ENCODE peak calls at places on chromosomes 12 and 14, in nine cellular contexts. J is A549, C is small intestine, L is transverse colon, Z is Peyer's patch, X is ovary, N is SK-N-SH, G is astrocyte, H is right atrium auricular region. E is an unnamed sample.
A peak's percentile ranks its signal among the peaks of the same experiment; 100 is the strongest.

GRCh38 chr12:111413442-111414086 is 7.8 kb downstream of the SH2B3 start:
- DNase-seq in J (no peak), C (peak; percentile 77), L (peak; percentile 56), Z (peak; percentile 77), X (no peak), N (no peak), G (peak; percentile 71), H (no peak), E (peak; percentile 54)

GRCh38 chr14:98705826-98706225 is 566.2 kb downstream of the BCL11B start:
- DNase-seq in J (no peak), C (no peak), L (no peak), Z (no peak), X (no peak), N (no peak), G (no peak), H (no peak), E (no peak)

GRCh38 chr12:53950441-53950781 is 4.3 kb upstream of the HOXC12 start:
- DNase-seq in J (peak; percentile 36), C (no peak), L (no peak), Z (no peak), X (no peak), N (no peak), G (no peak), H (no peak), E (no peak)

GRCh38 chr12:47102845-47103666 is 23.3 kb upstream of the AMIGO2 start:
- DNase-seq in J (no peak), C (no peak), L (no peak), Z (no peak), X (peak; percentile 66), N (no peak), G (peak; percentile 88), H (no peak), E (no peak)

GRCh38 chr12:21764063-21764462 is 10.4 kb downstream of the KCNJ8 start:
- DNase-seq in J (no peak), C (peak; percentile 81), L (no peak), Z (no peak), X (no peak), N (no peak), G (no peak), H (no peak), E (no peak)

GRCh38 chr12:91804533-91804932 is 341.1 kb downstream of the BTG1 start:
- DNase-seq in J (no peak), C (no peak), L (no peak), Z (no peak), X (no peak), N (no peak), G (peak; percentile 45), H (no peak), E (no peak)

GRCh38 chr12:41663487-41664258 is 475.6 kb downstream of the PDZRN4 start:
- DNase-seq in J (peak; percentile 39), C (no peak), L (no peak), Z (no peak), X (no peak), N (peak; percentile 49), G (peak; percentile 16), H (no peak), E (no peak)

GRCh38 chr14:50937800-50938199 is 6.5 kb downstream of the PYGL start:
- DNase-seq in J (no peak), C (no peak), L (no peak), Z (no peak), X (no peak), N (no peak), G (no peak), H (no peak), E (no peak)

GRCh38 chr14:22973217-22974032 is 8.9 kb downstream of the AJUBA start:
- DNase-seq in J (peak; percentile 79), C (peak; percentile 77), L (peak; percentile 55), Z (peak; percentile 80), X (peak; percentile 56), N (peak; percentile 67), G (no peak), H (no peak), E (no peak)

GRCh38 chr12:20194171-20194570 is 174.2 kb upstream of the PDE3A start:
- DNase-seq in J (peak; percentile 48), C (no peak), L (no peak), Z (no peak), X (peak; percentile 38), N (no peak), G (peak; percentile 26), H (no peak), E (no peak)

GRCh38 chr12:13203028-13203922 is 6.7 kb downstream of the EMP1 start:
- DNase-seq in J (peak; percentile 55), C (no peak), L (peak; percentile 41), Z (no peak), X (peak; percentile 41), N (peak; percentile 25), G (no peak), H (peak; percentile 83), E (peak; percentile 64)

GRCh38 chr12:121576851-121577391 is 3.9 kb downstream of the KDM2B start:
- DNase-seq in J (peak; percentile 73), C (no peak), L (no peak), Z (no peak), X (peak; percentile 45), N (no peak), G (peak; percentile 85), H (no peak), E (no peak)

GRCh38 chr14:32306549-32306948 is 22.5 kb upstream of the AKAP6 start:
- DNase-seq in J (no peak), C (no peak), L (no peak), Z (peak; percentile 47), X (no peak), N (no peak), G (no peak), H (no peak), E (no peak)

GRCh38 chr12:51323966-51324895 is at the start of gene BIN2:
- DNase-seq in J (no peak), C (peak; percentile 37), L (peak; percentile 74), Z (peak; percentile 94), X (no peak), N (no peak), G (no peak), H (no peak), E (peak; percentile 52)

GRCh38 chr14:55673048-55673447 is 93.0 kb downstream of the KTN1 start:
- DNase-seq in J (no peak), C (no peak), L (no peak), Z (no peak), X (no peak), N (no peak), G (no peak), H (no peak), E (no peak)

GRCh38 chr14:64971890-64972785 is at the start of gene RAB15:
- DNase-seq in J (peak; percentile 39), C (peak; percentile 19), L (peak; percentile 32), Z (peak; percentile 51), X (no peak), N (peak; percentile 90), G (no peak), H (no peak), E (peak; percentile 40)

GRCh38 chr14:64973026-64973442 is 898 bp upstream of the RAB15 start:
- DNase-seq in J (no peak), C (peak; percentile 66), L (peak; percentile 37), Z (peak; percentile 44), X (no peak), N (no peak), G (no peak), H (no peak), E (no peak)

GRCh38 chr14:64973826-64974225 is 1.7 kb upstream of the RAB15 start:
- DNase-seq in J (no peak), C (no peak), L (no peak), Z (peak; percentile 29), X (no peak), N (no peak), G (no peak), H (no peak), E (no peak)

GRCh38 chr14:64971452-64971889 is 665 bp downstream of the RAB15 start:
- DNase-seq in J (no peak), C (no peak), L (no peak), Z (no peak), X (no peak), N (no peak), G (no peak), H (no peak), E (no peak)

DNA sequence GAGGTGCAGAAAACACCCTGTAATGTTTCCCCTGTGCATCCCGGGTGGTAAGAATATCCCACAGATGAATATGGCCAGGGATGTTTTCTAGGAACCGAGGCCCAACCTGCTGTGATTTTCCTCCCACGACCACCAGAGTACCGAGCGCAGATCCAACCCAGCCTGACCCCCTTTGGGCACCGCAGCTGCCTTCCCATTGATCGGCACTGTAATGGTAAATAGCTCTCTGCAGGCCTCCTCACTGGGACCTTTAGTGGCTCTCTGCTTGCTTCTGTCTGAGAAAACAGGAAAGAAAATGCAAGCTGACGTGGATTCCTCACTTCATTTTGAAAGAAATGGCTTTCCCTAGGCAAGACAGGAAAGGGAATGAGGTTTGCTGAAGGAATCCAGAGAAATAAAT is 2.4 kb upstream of the RAB15 start:
- DNase-seq in J (no peak), C (no peak), L (no peak), Z (peak; percentile 34), X (no peak), N (no peak), G (no peak), H (no peak), E (no peak)
- H3K27ac ChIP-seq in J (no peak overlapping the region), C (no peak overlapping the region), L (no peak overlapping the region), Z (no peak overlapping the region), X (no peak overlapping the region), N (no peak overlapping the region), G (no peak overlapping the region), H (no peak overlapping the region), E (no peak overlapping the region)

GRCh38 chr14:78342879-78343278 is 172.7 kb downstream of the NRXN3 start:
- DNase-seq in J (no peak), C (no peak), L (no peak), Z (no peak), X (no peak), N (no peak), G (no peak), H (no peak), E (no peak)
- H3K27ac ChIP-seq in J (no peak overlapping the region), C (no peak overlapping the region), L (no peak overlapping the region), Z (no peak overlapping the region), X (no peak overlapping the region), N (no peak overlapping the region), G (no peak overlapping the region), H (no peak overlapping the region), E (no peak overlapping the region)

DNA sequence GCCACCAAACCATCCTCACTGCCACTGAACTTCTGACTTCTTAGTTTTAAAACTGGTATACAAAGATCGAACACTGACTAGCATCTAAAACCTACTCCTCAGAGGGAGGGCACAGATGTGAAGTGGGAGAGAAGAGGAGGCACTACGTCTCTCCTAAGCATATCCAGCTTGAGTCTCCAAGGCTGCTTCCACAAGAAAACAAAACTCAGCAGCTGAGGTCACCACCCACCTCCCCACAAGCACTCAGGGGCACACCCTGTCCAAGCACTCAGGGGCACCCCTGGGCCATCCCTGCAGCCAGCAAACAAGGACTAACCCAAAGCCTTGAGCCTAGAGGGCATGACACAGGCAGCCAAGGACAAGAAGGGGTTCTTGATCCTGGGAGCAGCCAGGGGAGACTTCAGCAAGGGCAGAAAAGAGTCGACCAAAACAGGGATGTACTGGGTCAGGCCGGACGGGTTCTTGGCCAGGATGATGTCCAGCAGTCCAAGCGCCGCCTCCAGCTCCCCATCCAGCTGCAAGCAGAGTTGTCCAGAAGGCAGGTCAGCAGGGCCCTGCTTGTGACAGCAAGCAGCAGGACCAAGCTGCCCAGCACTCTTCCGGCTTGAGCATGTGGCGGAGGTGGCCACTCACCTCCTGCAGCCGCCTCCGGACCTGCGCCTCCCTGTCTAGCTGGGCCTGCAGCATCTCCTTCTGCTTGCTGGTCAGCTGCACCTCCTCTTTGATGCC is 34.8 kb downstream of the GCN1 start:
- DNase-seq in J (no peak), C (no peak), L (no peak), Z (no peak), X (no peak), N (no peak), G (no peak), H (no peak), E (no peak)
- H3K27ac ChIP-seq in J (no peak overlapping the region), C (no peak overlapping the region), L (no peak overlapping the region), Z (no peak overlapping the region), X (no peak overlapping the region), N (no peak overlapping the region), G (no peak overlapping the region), H (no peak overlapping the region), E (no peak overlapping the region)

GRCh38 chr12:2180737-2181082 is 127.9 kb downstream of the CACNA1C start:
- DNase-seq in J (no peak), C (no peak), L (no peak), Z (no peak), X (no peak), N (no peak), G (no peak), H (no peak), E (no peak)
- H3K27ac ChIP-seq in J (no peak overlapping the region), C (peak overlapping the region; percentile 43), L (peak overlapping the region; percentile 87), Z (peak overlapping the region; percentile 73), X (no peak overlapping the region), N (peak overlapping the region; percentile 89), G (peak overlapping the region; percentile 14), H (peak overlapping the region; percentile 84), E (no peak overlapping the region)

E was measured in psoas muscle.